ENCODE peak calls at places on chromosome 3, in five cellular contexts. Q is foreskin fibroblast, H is AML-193, Z is breast epithelium, A is lower leg skin. W is an unnamed sample.

GRCh38 chr3:127041264-127041820 is 58.4 kb downstream of the PLXNA1 start:
- DNase-seq in Q (no peak), H (no peak), Z (no peak), A (no peak), W (no peak)

GRCh38 chr3:30311781-30312180 is 294.6 kb upstream of the TGFBR2 start:
- DNase-seq in Q (no peak), H (no peak), Z (peak), A (no peak), W (no peak)

GRCh38 chr3:8576436-8576835 is 68.2 kb downstream of the SSUH2 start:
- DNase-seq in Q (no peak), H (no peak), Z (no peak), A (no peak), W (no peak)

GRCh38 chr3:101676219-101676764 is 640 bp downstream of the ZBTB11 start:
- DNase-seq in Q (peak), H (no peak), Z (peak), A (peak), W (peak)

GRCh38 chr3:184174278-184174645 is 393 bp upstream of the AP2M1 start:
- DNase-seq in Q (no peak), H (peak), Z (no peak), A (no peak), W (no peak)

GRCh38 chr3:18046131-18046530 is 303.7 kb upstream of the TBC1D5 start:
- DNase-seq in Q (peak), H (peak), Z (no peak), A (no peak), W (no peak)

GRCh38 chr3:172673210-172673679 is 37.6 kb downstream of the NCEH1 start:
- DNase-seq in Q (peak), H (peak), Z (no peak), A (no peak), W (no peak)

GRCh38 chr3:154142608-154143007 is 21.4 kb downstream of the ARHGEF26 start:
- DNase-seq in Q (no peak), H (no peak), Z (no peak), A (no peak), W (no peak)

GRCh38 chr3:171349392-171349791 is 110.8 kb downstream of the TNIK start:
- DNase-seq in Q (peak), H (no peak), Z (no peak), A (no peak), W (no peak)

GRCh38 chr3:185789891-185790830 is 34.7 kb downstream of the IGF2BP2 start:
- DNase-seq in Q (no peak), H (no peak), Z (no peak), A (no peak), W (no peak)

GRCh38 chr3:173440431-173440990 is 43.0 kb downstream of the NLGN1 start:
- DNase-seq in Q (no peak), H (no peak), Z (no peak), A (no peak), W (no peak)

GRCh38 chr3:27357665-27358258 is 11.4 kb downstream of the NEK10 start:
- DNase-seq in Q (peak), H (peak), Z (no peak), A (peak), W (no peak)

GRCh38 chr3:124741027-124741426 is 10.8 kb downstream of the UMPS start:
- DNase-seq in Q (peak), H (no peak), Z (no peak), A (no peak), W (no peak)

GRCh38 chr3:127157181-127157828 is 35.6 kb upstream of the PRR23E start:
- DNase-seq in Q (no peak), H (no peak), Z (peak), A (no peak), W (no peak)

GRCh38 chr3:18189651-18190050 is 235.5 kb downstream of the SATB1 start:
- DNase-seq in Q (peak), H (no peak), Z (no peak), A (no peak), W (no peak)

GRCh38 chr3:24494616-24495333 is at the start of gene THRB:
- DNase-seq in Q (peak), H (no peak), Z (peak), A (peak), W (peak)

GRCh38 chr3:42179110-42179725 is 86.8 kb downstream of the CCK start:
- DNase-seq in Q (peak), H (no peak), Z (no peak), A (peak), W (peak)

GRCh38 chr3:152185941-152186630 is 82.6 kb upstream of the MBNL1 start:
- DNase-seq in Q (peak), H (peak), Z (no peak), A (no peak), W (no peak)

GRCh38 chr3:198090795-198091194 is 130.8 kb downstream of the LMLN start:
- DNase-seq in Q (no peak), H (no peak), Z (no peak), A (no peak), W (no peak)

GRCh38 chr3:152818027-152818426 is 16.9 kb upstream of the P2RY1 start:
- DNase-seq in Q (no peak), H (no peak), Z (no peak), A (no peak), W (no peak)

GRCh38 chr3:126180477-126181397 is at the start of gene ALDH1L1:
- DNase-seq in Q (peak), H (no peak), Z (no peak), A (no peak), W (peak)

GRCh38 chr3:179279837-179280236 is 28.9 kb upstream of the KCNMB3 start:
- DNase-seq in Q (no peak), H (no peak), Z (no peak), A (no peak), W (no peak)

GRCh38 chr3:5787863-5788488 is 600.5 kb downstream of the EDEM1 start:
- DNase-seq in Q (no peak), H (no peak), Z (no peak), A (peak), W (no peak)